ENCODE peak calls at places on chromosome 3, in seven cellular contexts. B is ovary, M is transverse colon, Y is A549, Z is K562, Q is sigmoid colon, W is stomach. L is an unnamed sample.

GRCh38 chr3:128736598-128736997 is 10.6 kb downstream of the RAB7A start:
- DNase-seq in Q (peak; percentile 7), B (no peak), Z (no peak), Y (no peak), W (no peak), M (no peak), L (no peak)

GRCh38 chr3:137202941-137203340 is 245.2 kb downstream of the IL20RB start:
- DNase-seq in W (no peak), Y (no peak), M (no peak), Q (no peak), Z (no peak), B (no peak), L (no peak)

GRCh38 chr3:143731776-143732175 is 116.5 kb downstream of the SLC9A9 start:
- DNase-seq in Y (no peak), W (no peak), Z (no peak), B (no peak), Q (no peak), M (no peak), L (no peak)

GRCh38 chr3:177459397-177459796 is 262.1 kb upstream of the TBL1XR1 start:
- DNase-seq in Q (no peak), B (no peak), Y (no peak), Z (no peak), W (no peak), M (no peak), L (no peak)

GRCh38 chr3:171192176-171192854 is 165.8 kb upstream of the SLC2A2 start:
- DNase-seq in W (no peak), M (no peak), Z (peak; percentile 81), Q (no peak), B (no peak), Y (peak; percentile 1), L (no peak)

GRCh38 chr3:185688808-185689207 is 102.7 kb downstream of the SENP2 start:
- DNase-seq in Q (no peak), M (no peak), Z (peak; percentile 35), W (peak; percentile 50), B (no peak), Y (peak; percentile 84), L (no peak)

GRCh38 chr3:70519913-70520659 is 207.6 kb upstream of the MDFIC2 start:
- DNase-seq in W (no peak), Z (no peak), M (no peak), B (no peak), Q (no peak), Y (no peak), L (no peak)

GRCh38 chr3:67500699-67501098 is 153.7 kb downstream of the SUCLG2 start:
- DNase-seq in Z (no peak), Q (no peak), B (no peak), Y (no peak), M (no peak), W (no peak), L (no peak)

GRCh38 chr3:177824190-177824786 is 627.0 kb upstream of the TBL1XR1 start:
- DNase-seq in W (peak; percentile 62), Z (no peak), B (peak; percentile 71), M (peak; percentile 32), Q (peak; percentile 89), Y (peak; percentile 49), L (no peak)

DNA sequence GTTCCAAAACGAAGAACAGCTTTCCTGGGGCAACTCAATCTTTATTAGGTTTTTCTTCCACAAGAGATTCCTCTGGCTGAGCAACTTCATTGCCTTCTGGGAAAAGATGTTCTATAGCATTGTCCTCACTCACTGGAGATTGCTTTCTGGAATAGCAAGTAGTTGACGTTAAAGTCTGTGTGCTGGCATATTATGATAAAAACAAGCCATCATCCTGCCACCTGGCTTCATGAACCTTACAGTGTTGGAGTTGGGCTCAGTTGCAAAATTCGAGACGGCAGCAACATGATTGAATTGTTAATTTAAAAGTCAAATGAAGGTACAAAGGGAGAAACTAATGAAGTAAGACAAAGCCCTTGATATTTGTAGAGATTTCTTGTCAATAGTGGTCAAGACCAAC is 140.5 kb upstream of the PEX5L start:
- DNase-seq in B (no peak), Q (no peak), Y (no peak), Z (no peak), M (no peak), W (no peak), L (no peak)
- TF ChIP-seq EP300 in B (no peak), Q (no peak), Y (no peak), Z (no peak), M (no peak), W (no peak), L (no peak)

GRCh38 chr3:12363397-12364195 is 74.7 kb downstream of the PPARG start:
- DNase-seq in M (no peak), Z (no peak), Q (no peak), B (no peak), W (no peak), Y (no peak), L (no peak)
- TF ChIP-seq EP300 in M (no peak), Z (no peak), Q (no peak), B (no peak), W (no peak), Y (no peak), L (no peak)

GRCh38 chr3:123034120-123034519 is 6.6 kb upstream of the SEMA5B start:
- DNase-seq in Z (no peak), W (no peak), B (no peak), M (no peak), Y (no peak), Q (peak; percentile 2), L (no peak)

GRCh38 chr3:123032057-123032456 is 4.5 kb upstream of the SEMA5B start:
- DNase-seq in Z (no peak), Y (no peak), W (no peak), M (no peak), B (no peak), Q (peak; percentile 26), L (no peak)

GRCh38 chr3:123037015-123037375 is 9.4 kb upstream of the SEMA5B start:
- DNase-seq in Y (no peak), Q (no peak), M (no peak), W (no peak), Z (no peak), B (no peak), L (no peak)

GRCh38 chr3:123036352-123037014 is 8.9 kb upstream of the SEMA5B start:
- DNase-seq in Y (no peak), Z (no peak), M (no peak), Q (no peak), B (no peak), W (no peak), L (no peak)

DNA sequence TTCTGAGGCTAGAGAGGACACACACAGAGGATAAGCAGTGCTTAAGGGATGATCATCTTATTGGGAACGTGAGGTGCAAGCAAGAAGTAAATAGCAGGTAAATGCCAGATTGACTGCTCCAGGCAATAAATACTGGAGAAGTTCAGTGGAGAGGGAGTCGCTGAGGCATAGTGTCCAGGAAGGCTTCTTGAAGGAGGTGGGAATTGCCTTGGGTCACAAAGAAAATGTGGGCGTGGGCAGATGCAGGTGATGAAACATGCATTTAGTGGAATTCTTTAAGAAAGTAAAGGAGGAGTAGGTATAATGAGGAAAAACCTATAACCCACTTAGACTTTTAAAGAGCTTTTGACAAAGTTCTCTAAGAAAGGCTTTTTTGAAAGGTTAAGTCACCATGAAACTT is 7.4 kb upstream of the SEMA5B start:
- DNase-seq in B (no peak), M (no peak), Y (no peak), W (no peak), Z (no peak), Q (no peak), L (no peak)
- TF ChIP-seq EP300 in B (no peak), M (no peak), Y (no peak), W (no peak), Z (no peak), Q (no peak), L (no peak)

GRCh38 chr3:4978966-4979400 is 254 bp upstream of the BHLHE40 start:
- DNase-seq in B (peak; percentile 94), M (peak; percentile 94), Q (peak; percentile 99), Z (peak; percentile 95), W (peak; percentile 94), Y (peak; percentile 89), L (peak; percentile 98)

GRCh38 chr3:4981688-4982494 is 2.7 kb downstream of the BHLHE40 start:
- DNase-seq in B (peak; percentile 44), Z (peak; percentile 23), M (no peak), Y (no peak), Q (no peak), W (no peak), L (no peak)

GRCh38 chr3:4981160-4981687 is 2.0 kb downstream of the BHLHE40 start:
- DNase-seq in W (no peak), Z (no peak), Q (no peak), B (no peak), Y (no peak), M (no peak), L (no peak)

GRCh38 chr3:4979401-4980228 is at the start of gene BHLHE40:
- DNase-seq in W (no peak), Y (no peak), Q (no peak), M (peak; percentile 44), B (peak; percentile 57), Z (no peak), L (no peak)

GRCh38 chr3:4980229-4981159 is 1.3 kb downstream of the BHLHE40 start:
- DNase-seq in Y (peak; percentile 64), M (peak; percentile 95), W (peak; percentile 95), Z (peak; percentile 86), Q (peak; percentile 97), B (peak; percentile 93), L (peak; percentile 97)
- TF ChIP-seq EP300 in Y (no peak), M (peak; percentile 39), W (no peak), Z (peak; percentile 83), Q (peak; percentile 34), B (no peak), L (peak; percentile 78)

GRCh38 chr3:28716939-28717338 is 368.3 kb upstream of the AZI2 start:
- DNase-seq in B (no peak), Y (no peak), Q (no peak), W (no peak), M (no peak), Z (no peak), L (no peak)
- TF ChIP-seq EP300 in B (no peak), Y (no peak), Q (no peak), W (no peak), M (no peak), Z (no peak), L (no peak)